ENCODE peak calls at places on chromosomes 12 and 14, in six cellular contexts. W is fibroblast of the conjunctiva; C is left kidney; K is neural progenitor cell; X is GM12892; P is CD4-positive, CD25-positive, alpha-beta regulatory T cell. R is an unnamed sample.

GRCh38 chr14:42918615-42919014 is 1311.9 kb downstream of the LRFN5 start:
- DNase-seq in X (no peak), C (no peak), P (no peak), W (no peak), K (no peak), R (no peak)

GRCh38 chr14:73248294-73248868 is 11.1 kb downstream of the PAPLN start:
- DNase-seq in C (peak; percentile 76), X (no peak), K (no peak), W (no peak), P (no peak), R (no peak)

GRCh38 chr14:104223101-104223809 is 84.9 kb downstream of the KIF26A start:
- DNase-seq in P (no peak), W (no peak), C (peak; percentile 88), X (no peak), K (no peak), R (no peak)

GRCh38 chr12:54463034-54463433 is 10.4 kb downstream of the GTSF1 start:
- DNase-seq in C (no peak), K (no peak), X (no peak), W (peak; percentile 79), P (no peak), R (peak; percentile 29)

GRCh38 chr14:34354556-34354955 is 107.5 kb downstream of the SPTSSA start:
- DNase-seq in C (no peak), P (no peak), W (no peak), X (no peak), K (no peak), R (peak; percentile 46)

GRCh38 chr14:95196268-95196667 is 38.9 kb upstream of the DICER1 start:
- DNase-seq in P (peak; percentile 18), K (no peak), W (no peak), X (no peak), C (peak; percentile 56), R (no peak)

GRCh38 chr12:104177663-104178501 is 37.7 kb upstream of the TXNRD1 start:
- DNase-seq in K (no peak), W (peak; percentile 98), X (no peak), C (peak; percentile 3), P (no peak), R (peak; percentile 95)

GRCh38 chr14:24298892-24299254 is 707 bp downstream of the DHRS1 start:
- DNase-seq in W (no peak), P (no peak), C (no peak), X (no peak), K (no peak), R (peak; percentile 54)

GRCh38 chr12:69070319-69071090 is 137.5 kb upstream of the CPM start:
- DNase-seq in C (peak; percentile 81), W (peak; percentile 54), X (peak; percentile 20), P (peak; percentile 57), K (peak; percentile 78), R (peak; percentile 68)

GRCh38 chr12:98653866-98654493 is 8.9 kb downstream of the APAF1 start:
- DNase-seq in K (peak; percentile 50), W (peak; percentile 57), P (peak; percentile 68), C (peak; percentile 85), X (no peak), R (peak; percentile 68)

GRCh38 chr12:101935769-101936741 is 58.7 kb downstream of the DRAM1 start:
- DNase-seq in P (peak; percentile 12), K (no peak), C (peak; percentile 77), X (no peak), W (peak; percentile 86), R (peak; percentile 86)

GRCh38 chr12:56299308-56299852 is 750 bp downstream of the CS start:
- DNase-seq in C (peak; percentile 52), K (no peak), P (peak; percentile 55), W (no peak), X (no peak), R (no peak)

GRCh38 chr14:20477211-20477876 is 8.1 kb downstream of the PNP start:
- DNase-seq in X (no peak), K (no peak), P (peak; percentile 38), W (no peak), C (no peak), R (peak; percentile 58)

GRCh38 chr14:35339761-35340406 is 47.7 kb downstream of the PSMA6 start:
- DNase-seq in C (no peak), X (no peak), P (no peak), K (no peak), W (no peak), R (no peak)

GRCh38 chr12:3049596-3050314 is 27.4 kb upstream of the TSPAN9 start:
- DNase-seq in P (no peak), C (peak; percentile 66), W (no peak), X (no peak), K (no peak), R (no peak)

GRCh38 chr12:122980192-122981035 is at the start of gene ARL6IP4:
- DNase-seq in P (peak; percentile 68), X (peak; percentile 95), W (no peak), C (peak; percentile 86), K (peak; percentile 80), R (peak; percentile 61)

GRCh38 chr12:77979597-77980250 is 149.0 kb downstream of the NAV3 start:
- DNase-seq in K (no peak), X (no peak), W (no peak), C (no peak), P (no peak), R (no peak)

R was measured in astrocyte of the spinal cord.